ENCODE peak calls at places on chromosomes 4 and X, in four cellular contexts. M is GM12892, S is SK-N-SH, N is suprapubic skin. E is an unnamed sample.

GRCh38 chr4:88138561-88138960 is 19.9 kb downstream of the ABCG2 start:
- DNase-seq in N (no peak), M (no peak), S (no peak), E (no peak)

GRCh38 chr4:40842318-40842717 is 92.6 kb downstream of the NSUN7 start:
- DNase-seq in N (no peak), S (no peak), M (no peak), E (no peak)

GRCh38 chr4:152348670-152349069 is 187.2 kb downstream of the FBXW7 start:
- DNase-seq in S (peak), M (no peak), N (no peak), E (no peak)

GRCh38 chr4:128166982-128167381 is 105.9 kb downstream of the LARP1B start:
- DNase-seq in S (no peak), M (no peak), N (no peak), E (no peak)

GRCh38 chr4:1026115-1026514 is 14.7 kb downstream of the FGFRL1 start:
- DNase-seq in S (peak), N (no peak), M (peak), E (no peak)

GRCh38 chr4:122003335-122003734 is 51.5 kb upstream of the TRPC3 start:
- DNase-seq in M (no peak), S (peak), N (no peak), E (no peak)

GRCh38 chrX:39688576-39689373 is 409.0 kb downstream of the BCOR start:
- DNase-seq in N (no peak), M (peak), S (peak), E (no peak)

GRCh38 chr4:112284662-112285411 is 867 bp downstream of the TIFA start:
- DNase-seq in S (peak), N (no peak), M (no peak), E (no peak)

GRCh38 chr4:153143527-153144348 is 60.5 kb upstream of the TRIM2 start:
- DNase-seq in N (no peak), M (no peak), S (peak), E (no peak)

GRCh38 chr4:122539861-122540465 is 80.9 kb downstream of the IL21 start:
- DNase-seq in M (no peak), N (no peak), S (no peak), E (no peak)

GRCh38 chr4:5863461-5864113 is 29.3 kb downstream of the CRMP1 start:
- DNase-seq in S (no peak), M (no peak), N (no peak), E (no peak)

GRCh38 chr4:82799006-82799881 is 648 bp upstream of the SCD5 start:
- DNase-seq in S (peak), M (no peak), N (no peak), E (no peak)

GRCh38 chr4:55358668-55359067 is 12.6 kb downstream of the SRD5A3 start:
- DNase-seq in S (no peak), M (peak), N (no peak), E (no peak)

GRCh38 chr4:40254961-40255721 is 58.3 kb downstream of the RHOH start:
- DNase-seq in S (no peak), M (no peak), N (no peak), E (no peak)

GRCh38 chr4:3087398-3087797 is 12.9 kb downstream of the HTT start:
- DNase-seq in S (no peak), M (no peak), N (no peak), E (no peak)
- TF ChIP-seq POLR2AphosphoS5 in S (no peak), M (no peak), N (no peak), E (no peak)

GRCh38 chr4:10111067-10111801 is 5.4 kb downstream of the WDR1 start:
- DNase-seq in S (no peak), N (no peak), M (no peak), E (no peak)
- TF ChIP-seq POLR2AphosphoS5 in S (no peak), N (no peak), M (peak), E (no peak)

GRCh38 chr4:118683513-118683912 is 1.7 kb upstream of the METTL14 start:
- DNase-seq in M (no peak), N (no peak), S (peak), E (no peak)

GRCh38 chr4:118680808-118681207 is 4.4 kb upstream of the METTL14 start:
- DNase-seq in N (no peak), M (no peak), S (no peak), E (no peak)

GRCh38 chr4:118682928-118683327 is 2.3 kb upstream of the METTL14 start:
- DNase-seq in N (no peak), M (no peak), S (peak), E (no peak)

GRCh38 chr4:118684873-118685811 is at the start of gene METTL14:
- DNase-seq in S (peak), M (peak), N (peak), E (peak)
- TF ChIP-seq POLR2AphosphoS5 in S (peak), M (peak), N (peak), E (peak)

GRCh38 chr4:73844806-73845205 is 8.3 kb upstream of the PF4V1 start:
- DNase-seq in M (no peak), N (no peak), S (no peak), E (no peak)

GRCh38 chr4:73843369-73843768 is 6.9 kb downstream of the CXCL6 start:
- DNase-seq in N (no peak), S (no peak), M (no peak), E (no peak)

GRCh38 chr4:73842696-73843095 is 6.2 kb downstream of the CXCL6 start:
- DNase-seq in N (no peak), S (no peak), M (no peak), E (no peak)

GRCh38 chr4:73841243-73841925 is 4.9 kb downstream of the CXCL6 start:
- DNase-seq in N (no peak), S (no peak), M (no peak), E (no peak)

DNA sequence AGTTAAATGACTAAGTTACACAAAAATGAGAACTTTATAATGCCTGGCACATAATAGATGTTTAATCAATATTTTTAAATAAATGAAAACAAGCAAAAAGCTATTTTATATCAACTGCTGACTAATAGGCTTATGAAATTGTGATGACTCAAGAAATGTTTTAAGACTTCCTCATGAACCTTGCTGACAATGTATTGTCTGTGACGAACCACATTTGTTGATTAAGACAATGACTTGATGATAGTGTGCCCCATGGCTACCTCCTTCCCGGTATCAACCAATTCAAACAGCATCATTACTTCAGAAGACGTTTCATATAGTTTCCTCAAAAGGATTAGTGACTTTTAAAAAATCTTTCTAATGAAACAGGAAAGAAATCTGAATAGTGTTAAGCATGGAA is 7.9 kb downstream of the CXCL6 start:
- DNase-seq in N (no peak), S (no peak), M (no peak), E (no peak)
- TF ChIP-seq POLR2AphosphoS5 in N (no peak), S (no peak), M (no peak), E (no peak)

GRCh38 chr4:74391346-74391745 is 26.4 kb downstream of the EREG start:
- DNase-seq in M (no peak), S (no peak), N (no peak), E (no peak)

GRCh38 chr4:74391890-74392478 is 27.0 kb downstream of the EREG start:
- DNase-seq in N (no peak), M (no peak), S (no peak), E (no peak)

GRCh38 chr4:74397748-74398426 is 32.9 kb downstream of the EREG start:
- DNase-seq in M (no peak), S (no peak), N (no peak), E (no peak)

GRCh38 chr4:74395633-74396032 is 30.7 kb downstream of the EREG start:
- DNase-seq in S (no peak), N (no peak), M (no peak), E (no peak)

GRCh38 chr4:74394476-74395136 is 29.7 kb downstream of the EREG start:
- DNase-seq in S (no peak), M (no peak), N (no peak), E (no peak)
- TF ChIP-seq POLR2AphosphoS5 in S (no peak), M (no peak), N (no peak), E (no peak)

GRCh38 chrX:155329293-155329692 is 5.1 kb downstream of the CLIC2 start:
- DNase-seq in M (no peak), S (no peak), N (no peak), E (no peak)

GRCh38 chrX:155333701-155334100 is 713 bp downstream of the CLIC2 start:
- DNase-seq in S (no peak), M (no peak), N (no peak), E (no peak)

GRCh38 chrX:155330992-155331391 is 3.4 kb downstream of the CLIC2 start:
- DNase-seq in M (no peak), S (no peak), N (no peak), E (no peak)

GRCh38 chrX:155334486-155335316 is at the start of gene CLIC2:
- DNase-seq in N (peak), S (no peak), M (no peak), E (peak)
- TF ChIP-seq POLR2AphosphoS5 in N (no peak), S (no peak), M (no peak), E (no peak)

GRCh38 chrX:13010546-13010945 is 33.9 kb downstream of the FAM9C start:
- DNase-seq in M (no peak), S (no peak), N (no peak), E (no peak)

GRCh38 chrX:13009844-13010243 is 34.6 kb downstream of the FAM9C start:
- DNase-seq in S (no peak), N (no peak), M (no peak), E (no peak)

GRCh38 chrX:13015536-13016236 is 28.7 kb downstream of the FAM9C start:
- DNase-seq in S (no peak), N (no peak), M (no peak), E (no peak)

GRCh38 chrX:13014111-13015094 is 30.0 kb downstream of the FAM9C start:
- DNase-seq in N (no peak), S (no peak), M (no peak), E (no peak)

DNA sequence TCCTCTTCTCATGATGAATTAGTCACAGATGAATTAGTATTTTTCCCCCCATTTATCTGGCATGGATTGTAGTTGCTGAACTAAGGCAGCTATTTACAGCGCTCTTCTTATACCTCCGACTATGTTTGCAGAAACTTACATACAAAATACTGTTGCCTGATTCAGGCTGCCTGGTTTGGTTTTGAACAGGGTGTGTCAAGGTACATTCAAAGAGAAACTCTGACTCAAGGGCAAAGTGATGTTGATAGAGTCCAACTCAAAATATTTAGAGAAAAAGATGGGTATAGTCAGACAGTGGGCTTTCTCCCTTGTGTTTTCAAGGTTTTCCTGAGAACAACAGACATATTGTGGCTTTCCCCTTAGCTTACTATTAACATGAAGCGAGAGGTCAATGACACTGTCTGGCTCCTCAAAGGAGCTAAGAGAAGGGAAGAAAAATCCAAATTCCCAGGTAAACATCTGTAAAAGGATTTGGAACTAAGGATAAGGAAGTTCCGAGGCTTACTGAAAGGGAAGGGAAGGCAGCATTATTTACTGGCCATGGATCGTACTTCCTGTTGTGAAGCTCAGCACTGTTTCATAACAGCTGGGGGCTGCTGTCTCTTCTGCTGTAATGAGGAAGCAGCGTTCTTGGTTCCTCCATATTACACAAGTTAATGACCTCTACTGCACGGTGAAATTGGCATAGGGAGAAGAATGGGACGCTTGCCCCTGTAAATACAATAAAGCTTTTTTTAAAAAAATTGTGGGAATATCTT is 30.9 kb downstream of the FAM9C start:
- DNase-seq in M (no peak), N (no peak), S (no peak), E (no peak)
- TF ChIP-seq POLR2AphosphoS5 in M (no peak), N (no peak), S (no peak), E (no peak)

E was measured in SK-N-MC.